ENCODE peak calls at places on chromosomes 2 and 18, in ten cellular contexts. B is foreskin fibroblast, Q is kidney epithelial cell, Y is epithelial cell of esophagus, N is IMR-90, P is fibroblast of the aortic adventitia, W is AG04450, X is AG10803, I is endodermal cell, M is OCI-LY7. R is an unnamed sample.

GRCh38 chr2:228725031-228725430 is 543.5 kb upstream of the SPHKAP start:
- DNase-seq in B (no peak), Q (no peak), Y (no peak), N (no peak), P (no peak), W (no peak), X (no peak), I (no peak), M (no peak), R (no peak)

GRCh38 chr2:67503066-67503795 is 106.1 kb downstream of the ETAA1 start:
- DNase-seq in B (peak; percentile 89), Q (peak; percentile 61), Y (peak; percentile 87), N (peak; percentile 99), P (peak; percentile 97), W (peak; percentile 92), X (peak; percentile 87), I (no peak), M (no peak), R (no peak)

GRCh38 chr18:39846277-39846676 is 2108.8 kb upstream of the PIK3C3 start:
- DNase-seq in B (peak; percentile 55), Q (no peak), Y (no peak), N (peak; percentile 19), P (no peak), W (peak; percentile 21), X (peak; percentile 5), I (no peak), M (no peak), R (peak; percentile 36)

GRCh38 chr2:67032091-67032490 is 365.0 kb upstream of the ETAA1 start:
- DNase-seq in B (peak; percentile 22), Q (no peak), Y (peak; percentile 46), N (no peak), P (peak; percentile 52), W (no peak), X (peak; percentile 8), I (no peak), M (no peak), R (no peak)

GRCh38 chr2:37656512-37657423 is 14.7 kb downstream of the CDC42EP3 start:
- DNase-seq in B (no peak), Q (no peak), Y (no peak), N (no peak), P (no peak), W (no peak), X (no peak), I (peak; percentile 93), M (peak; percentile 57), R (no peak)

GRCh38 chr18:6342990-6343389 is 71.7 kb downstream of the L3MBTL4 start:
- DNase-seq in B (no peak), Q (no peak), Y (no peak), N (no peak), P (no peak), W (no peak), X (no peak), I (no peak), M (no peak), R (no peak)

GRCh38 chr2:127582863-127583861 is 47.7 kb downstream of the MYO7B start:
- DNase-seq in B (no peak), Q (no peak), Y (no peak), N (no peak), P (no peak), W (no peak), X (no peak), I (peak; percentile 47), M (no peak), R (no peak)

GRCh38 chr2:42386684-42387083 is 25.7 kb upstream of the COX7A2L start:
- DNase-seq in B (peak; percentile 8), Q (no peak), Y (peak; percentile 24), N (no peak), P (no peak), W (no peak), X (no peak), I (no peak), M (peak; percentile 42), R (no peak)

GRCh38 chr18:79472946-79473345 is 77.2 kb downstream of the NFATC1 start:
- DNase-seq in B (no peak), Q (no peak), Y (no peak), N (no peak), P (no peak), W (no peak), X (no peak), I (no peak), M (no peak), R (no peak)

GRCh38 chr18:9941660-9942059 is 27.8 kb downstream of the VAPA start:
- DNase-seq in B (no peak), Q (no peak), Y (no peak), N (no peak), P (no peak), W (no peak), X (no peak), I (no peak), M (no peak), R (no peak)

GRCh38 chr2:26528870-26529269 is 50.9 kb upstream of the OTOF start:
- DNase-seq in B (no peak), Q (no peak), Y (no peak), N (no peak), P (no peak), W (no peak), X (no peak), I (peak; percentile 24), M (no peak), R (no peak)

GRCh38 chr2:47653909-47654789 is 128.8 kb upstream of the MSH6 start:
- DNase-seq in B (no peak), Q (peak; percentile 63), Y (peak; percentile 54), N (peak; percentile 5), P (no peak), W (no peak), X (no peak), I (peak; percentile 84), M (peak; percentile 70), R (no peak)

GRCh38 chr2:36415623-36416022 is 60.0 kb downstream of the CRIM1 start:
- DNase-seq in B (no peak), Q (no peak), Y (no peak), N (no peak), P (no peak), W (no peak), X (no peak), I (no peak), M (no peak), R (no peak)

GRCh38 chr2:50724837-50725236 is 307.1 kb downstream of the NRXN1 start:
- DNase-seq in B (no peak), Q (no peak), Y (no peak), N (no peak), P (no peak), W (no peak), X (no peak), I (no peak), M (no peak), R (no peak)

GRCh38 chr18:55544028-55544427 is 44.0 kb downstream of the TCF4 start:
- DNase-seq in B (no peak), Q (no peak), Y (no peak), N (no peak), P (no peak), W (no peak), X (no peak), I (no peak), M (no peak), R (no peak)

GRCh38 chr2:64374686-64375085 is 79.3 kb upstream of the LGALSL start:
- DNase-seq in B (no peak), Q (no peak), Y (peak; percentile 60), N (no peak), P (no peak), W (no peak), X (no peak), I (no peak), M (no peak), R (no peak)

GRCh38 chr18:864872-865273 is 39.8 kb upstream of the ADCYAP1 start:
- DNase-seq in B (peak; percentile 91), Q (no peak), Y (peak; percentile 80), N (peak; percentile 70), P (peak; percentile 85), W (peak; percentile 39), X (peak; percentile 67), I (peak; percentile 90), M (peak; percentile 57), R (peak; percentile 81)

GRCh38 chr2:176151199-176152099 is at the start of gene HOXD4:
- DNase-seq in B (no peak), Q (no peak), Y (no peak), N (no peak), P (no peak), W (no peak), X (no peak), I (peak; percentile 78), M (no peak), R (no peak)
- H3K4me3 ChIP-seq in B (no peak within 1 kb of the TSS), Q (peak within 1 kb of the TSS; percentile 59), Y (no peak within 1 kb of the TSS), N (no peak within 1 kb of the TSS), P (peak within 1 kb of the TSS; percentile 41), W (no peak within 1 kb of the TSS), X (peak within 1 kb of the TSS; percentile 31), I (peak within 1 kb of the TSS; percentile 53), M (no peak within 1 kb of the TSS), R (peak within 1 kb of the TSS; percentile 25)

GRCh38 chr2:237694423-237695194 is 67.2 kb downstream of the LRRFIP1 start:
- DNase-seq in B (no peak), Q (no peak), Y (no peak), N (no peak), P (no peak), W (no peak), X (no peak), I (no peak), M (peak; percentile 58), R (peak; percentile 47)

GRCh38 chr2:237691908-237692600 is 64.7 kb downstream of the LRRFIP1 start:
- DNase-seq in B (peak; percentile 96), Q (no peak), Y (peak; percentile 91), N (peak; percentile 80), P (peak; percentile 80), W (peak; percentile 70), X (peak; percentile 86), I (peak; percentile 98), M (peak; percentile 92), R (peak; percentile 99)

GRCh38 chr2:237695201-237695780 is 67.9 kb downstream of the LRRFIP1 start:
- DNase-seq in B (peak; percentile 93), Q (peak; percentile 70), Y (peak; percentile 90), N (peak; percentile 99), P (peak; percentile 92), W (peak; percentile 89), X (peak; percentile 85), I (no peak), M (peak; percentile 88), R (peak; percentile 14)

GRCh38 chr2:237692601-237693079 is 65.3 kb downstream of the LRRFIP1 start:
- DNase-seq in B (peak; percentile 48), Q (no peak), Y (peak; percentile 29), N (no peak), P (no peak), W (no peak), X (no peak), I (peak; percentile 82), M (peak; percentile 39), R (no peak)

GRCh38 chr2:237693281-237694039 is 66.1 kb downstream of the LRRFIP1 start:
- DNase-seq in B (peak; percentile 76), Q (peak; percentile 77), Y (peak; percentile 92), N (peak; percentile 69), P (peak; percentile 60), W (no peak), X (peak; percentile 75), I (no peak), M (peak; percentile 45), R (no peak)
- H3K4me3 ChIP-seq in B (peak overlapping the region; percentile 81), Q (peak overlapping the region; percentile 94), Y (peak overlapping the region; percentile 92), N (peak overlapping the region; percentile 57), P (peak overlapping the region; percentile 89), W (peak overlapping the region; percentile 88), X (peak overlapping the region; percentile 85), I (peak overlapping the region; percentile 88), M (peak overlapping the region; percentile 91), R (peak overlapping the region; percentile 91)

GRCh38 chr2:96115631-96116423 is 544 bp downstream of the ADRA2B start:
- DNase-seq in B (no peak), Q (no peak), Y (no peak), N (no peak), P (no peak), W (no peak), X (no peak), I (no peak), M (no peak), R (peak; percentile 22)
- H3K4me3 ChIP-seq in B (no peak overlapping the region), Q (peak overlapping the region; percentile 31), Y (no peak overlapping the region), N (no peak overlapping the region), P (no peak overlapping the region), W (no peak overlapping the region), X (no peak overlapping the region), I (no peak overlapping the region), M (no peak overlapping the region), R (peak overlapping the region; percentile 60)

GRCh38 chr18:59760212-59760997 is 63.2 kb upstream of the CCBE1 start:
- DNase-seq in B (no peak), Q (no peak), Y (no peak), N (no peak), P (peak; percentile 53), W (no peak), X (peak; percentile 11), I (no peak), M (no peak), R (no peak)
- H3K4me3 ChIP-seq in B (no peak overlapping the region), Q (no peak overlapping the region), Y (no peak overlapping the region), N (no peak overlapping the region), P (no peak overlapping the region), W (no peak overlapping the region), X (no peak overlapping the region), I (no peak overlapping the region), M (no peak overlapping the region), R (no peak overlapping the region)

R was measured in heart left ventricle.